ENCODE peak calls at places on chromosomes 5 and 9, in ten cellular contexts. One of them, this sample, is unnamed.

GRCh38 chr9:129776566-129776937 is 23.7 kb upstream of the PTGES start:
- DNase-seq in IMR-90: peak
- DNase-seq in H54: no peak
- DNase-seq in GM12878: no peak
- DNase-seq in HCT116: no peak
- DNase-seq in sigmoid colon: no peak
- DNase-seq in GM12891: no peak
- DNase-seq in tibial nerve: no peak
- DNase-seq in body of pancreas: no peak
- DNase-seq in ovary: no peak
- DNase-seq in this sample: no peak

GRCh38 chr9:27457445-27457844 is 66.6 kb upstream of the IFNK start:
- DNase-seq in H54: no peak
- DNase-seq in GM12878: no peak
- DNase-seq in IMR-90: no peak
- DNase-seq in ovary: peak
- DNase-seq in sigmoid colon: no peak
- DNase-seq in HCT116: no peak
- DNase-seq in tibial nerve: no peak
- DNase-seq in body of pancreas: peak
- DNase-seq in GM12891: no peak
- DNase-seq in this sample: peak

GRCh38 chr9:91154686-91155085 is 207.0 kb downstream of the AUH start:
- DNase-seq in HCT116: no peak
- DNase-seq in H54: no peak
- DNase-seq in IMR-90: no peak
- DNase-seq in GM12878: no peak
- DNase-seq in ovary: no peak
- DNase-seq in sigmoid colon: no peak
- DNase-seq in body of pancreas: no peak
- DNase-seq in tibial nerve: no peak
- DNase-seq in GM12891: no peak
- DNase-seq in this sample: no peak

GRCh38 chr5:16461782-16462181 is 3.8 kb downstream of the ZNF622 start:
- DNase-seq in sigmoid colon: no peak
- DNase-seq in tibial nerve: no peak
- DNase-seq in GM12891: no peak
- DNase-seq in ovary: no peak
- DNase-seq in H54: no peak
- DNase-seq in GM12878: no peak
- DNase-seq in body of pancreas: no peak
- DNase-seq in IMR-90: peak
- DNase-seq in HCT116: no peak
- DNase-seq in this sample: no peak

GRCh38 chr5:144742376-144742775 is 571.7 kb downstream of the KCTD16 start:
- DNase-seq in sigmoid colon: no peak
- DNase-seq in IMR-90: no peak
- DNase-seq in GM12878: no peak
- DNase-seq in ovary: no peak
- DNase-seq in GM12891: no peak
- DNase-seq in H54: no peak
- DNase-seq in body of pancreas: no peak
- DNase-seq in HCT116: no peak
- DNase-seq in tibial nerve: no peak
- DNase-seq in this sample: no peak

GRCh38 chr5:343461-344401 is 22.2 kb downstream of the AHRR start:
- DNase-seq in HCT116: peak
- DNase-seq in GM12878: no peak
- DNase-seq in sigmoid colon: no peak
- DNase-seq in H54: peak
- DNase-seq in IMR-90: peak
- DNase-seq in ovary: peak
- DNase-seq in GM12891: peak
- DNase-seq in tibial nerve: no peak
- DNase-seq in body of pancreas: peak
- DNase-seq in this sample: no peak

GRCh38 chr5:169265888-169266287 is 35.1 kb downstream of the SLIT3 start:
- DNase-seq in ovary: no peak
- DNase-seq in IMR-90: peak
- DNase-seq in GM12878: no peak
- DNase-seq in HCT116: no peak
- DNase-seq in body of pancreas: no peak
- DNase-seq in tibial nerve: no peak
- DNase-seq in sigmoid colon: no peak
- DNase-seq in GM12891: no peak
- DNase-seq in H54: peak
- DNase-seq in this sample: no peak

GRCh38 chr5:175822225-175822624 is 49.2 kb upstream of the CPLX2 start:
- DNase-seq in sigmoid colon: no peak
- DNase-seq in ovary: no peak
- DNase-seq in HCT116: peak
- DNase-seq in IMR-90: no peak
- DNase-seq in H54: peak
- DNase-seq in body of pancreas: no peak
- DNase-seq in tibial nerve: no peak
- DNase-seq in GM12891: no peak
- DNase-seq in GM12878: no peak
- DNase-seq in this sample: no peak

GRCh38 chr5:43020294-43020711 is 19.8 kb downstream of the ANXA2R start:
- DNase-seq in IMR-90: peak
- DNase-seq in GM12891: no peak
- DNase-seq in H54: no peak
- DNase-seq in HCT116: no peak
- DNase-seq in tibial nerve: no peak
- DNase-seq in ovary: no peak
- DNase-seq in sigmoid colon: no peak
- DNase-seq in GM12878: no peak
- DNase-seq in body of pancreas: no peak
- DNase-seq in this sample: peak

GRCh38 chr9:93452710-93453046 is 703 bp downstream of the FAM120AOS start:
- DNase-seq in GM12891: no peak
- DNase-seq in sigmoid colon: no peak
- DNase-seq in GM12878: no peak
- DNase-seq in HCT116: no peak
- DNase-seq in tibial nerve: no peak
- DNase-seq in ovary: peak
- DNase-seq in H54: no peak
- DNase-seq in IMR-90: no peak
- DNase-seq in body of pancreas: peak
- DNase-seq in this sample: peak

GRCh38 chr9:89773170-89773569 is 168.4 kb downstream of the GADD45G start:
- DNase-seq in GM12878: no peak
- DNase-seq in tibial nerve: no peak
- DNase-seq in IMR-90: no peak
- DNase-seq in sigmoid colon: no peak
- DNase-seq in body of pancreas: no peak
- DNase-seq in H54: no peak
- DNase-seq in GM12891: no peak
- DNase-seq in ovary: no peak
- DNase-seq in HCT116: no peak
- DNase-seq in this sample: no peak

GRCh38 chr5:174140452-174140851 is 94.9 kb downstream of the NSG2 start:
- DNase-seq in GM12891: no peak
- DNase-seq in ovary: no peak
- DNase-seq in GM12878: no peak
- DNase-seq in body of pancreas: no peak
- DNase-seq in HCT116: no peak
- DNase-seq in IMR-90: no peak
- DNase-seq in sigmoid colon: no peak
- DNase-seq in H54: no peak
- DNase-seq in tibial nerve: no peak
- DNase-seq in this sample: no peak

GRCh38 chr5:77778881-77779438 is 2.8 kb upstream of the TBCA start:
- DNase-seq in body of pancreas: no peak
- DNase-seq in GM12878: no peak
- DNase-seq in GM12891: no peak
- DNase-seq in H54: no peak
- DNase-seq in HCT116: no peak
- DNase-seq in ovary: no peak
- DNase-seq in tibial nerve: no peak
- DNase-seq in sigmoid colon: no peak
- DNase-seq in IMR-90: no peak
- DNase-seq in this sample: no peak

GRCh38 chr5:24245821-24246220 is 399.0 kb downstream of the CDH10 start:
- DNase-seq in ovary: no peak
- DNase-seq in body of pancreas: no peak
- DNase-seq in GM12878: no peak
- DNase-seq in IMR-90: no peak
- DNase-seq in sigmoid colon: no peak
- DNase-seq in H54: no peak
- DNase-seq in tibial nerve: no peak
- DNase-seq in GM12891: no peak
- DNase-seq in HCT116: no peak
- DNase-seq in this sample: no peak

GRCh38 chr5:93010626-93011025 is 570.4 kb downstream of the NR2F1-AS1 start:
- DNase-seq in HCT116: no peak
- DNase-seq in tibial nerve: no peak
- DNase-seq in sigmoid colon: no peak
- DNase-seq in ovary: no peak
- DNase-seq in GM12878: no peak
- DNase-seq in GM12891: no peak
- DNase-seq in body of pancreas: no peak
- DNase-seq in IMR-90: no peak
- DNase-seq in H54: no peak
- DNase-seq in this sample: no peak

GRCh38 chr9:4555251-4555650 is 65.0 kb downstream of the SLC1A1 start:
- DNase-seq in HCT116: peak
- DNase-seq in body of pancreas: no peak
- DNase-seq in tibial nerve: no peak
- DNase-seq in sigmoid colon: no peak
- DNase-seq in GM12891: no peak
- DNase-seq in ovary: no peak
- DNase-seq in IMR-90: peak
- DNase-seq in H54: no peak
- DNase-seq in GM12878: no peak
- DNase-seq in this sample: no peak

GRCh38 chr5:75588666-75589065 is 22.6 kb upstream of the ANKDD1B start:
- DNase-seq in body of pancreas: no peak
- DNase-seq in tibial nerve: no peak
- DNase-seq in H54: no peak
- DNase-seq in GM12878: no peak
- DNase-seq in GM12891: no peak
- DNase-seq in HCT116: no peak
- DNase-seq in ovary: no peak
- DNase-seq in sigmoid colon: no peak
- DNase-seq in IMR-90: no peak
- DNase-seq in this sample: no peak

GRCh38 chr5:133287500-133287899 is 235.7 kb downstream of the HSPA4 start:
- DNase-seq in ovary: no peak
- DNase-seq in HCT116: peak
- DNase-seq in sigmoid colon: no peak
- DNase-seq in IMR-90: peak
- DNase-seq in tibial nerve: peak
- DNase-seq in GM12891: no peak
- DNase-seq in H54: no peak
- DNase-seq in body of pancreas: peak
- DNase-seq in GM12878: no peak
- DNase-seq in this sample: no peak

DNA sequence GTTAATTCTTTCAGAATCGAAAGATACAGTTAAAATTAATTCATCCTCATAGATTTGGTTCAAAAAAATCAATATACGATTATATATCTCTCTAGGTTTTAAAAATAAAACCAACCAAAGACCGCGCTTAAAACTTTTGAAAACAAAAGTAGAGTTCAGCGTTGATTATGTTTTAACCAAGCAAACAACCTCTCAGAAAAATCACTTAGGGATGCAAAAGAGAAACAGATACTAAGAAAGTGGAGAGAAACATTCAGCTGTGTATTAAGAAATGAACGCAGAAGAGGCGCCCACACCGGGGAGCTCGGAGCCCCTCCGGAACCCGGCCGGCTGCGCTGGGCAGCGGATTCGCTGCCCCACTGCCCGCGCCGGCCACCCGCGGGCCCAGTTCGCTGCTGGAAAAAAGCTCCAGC is 1.4 kb downstream of the PITX1 start:
- DNase-seq in GM12891: no peak
- DNase-seq in tibial nerve: no peak
- DNase-seq in GM12878: no peak
- DNase-seq in H54: no peak
- DNase-seq in body of pancreas: no peak
- DNase-seq in IMR-90: no peak
- DNase-seq in HCT116: no peak
- DNase-seq in ovary: no peak
- DNase-seq in sigmoid colon: no peak
- DNase-seq in this sample: no peak
- TF ChIP-seq POLR2A in GM12891: no peak
- TF ChIP-seq POLR2A in tibial nerve: no peak
- TF ChIP-seq POLR2A in GM12878: no peak
- TF ChIP-seq POLR2A in H54: no peak
- TF ChIP-seq POLR2A in body of pancreas: no peak
- TF ChIP-seq POLR2A in IMR-90: no peak
- TF ChIP-seq POLR2A in HCT116: no peak
- TF ChIP-seq POLR2A in ovary: no peak
- TF ChIP-seq POLR2A in sigmoid colon: no peak
- TF ChIP-seq POLR2A in this sample: no peak

DNA sequence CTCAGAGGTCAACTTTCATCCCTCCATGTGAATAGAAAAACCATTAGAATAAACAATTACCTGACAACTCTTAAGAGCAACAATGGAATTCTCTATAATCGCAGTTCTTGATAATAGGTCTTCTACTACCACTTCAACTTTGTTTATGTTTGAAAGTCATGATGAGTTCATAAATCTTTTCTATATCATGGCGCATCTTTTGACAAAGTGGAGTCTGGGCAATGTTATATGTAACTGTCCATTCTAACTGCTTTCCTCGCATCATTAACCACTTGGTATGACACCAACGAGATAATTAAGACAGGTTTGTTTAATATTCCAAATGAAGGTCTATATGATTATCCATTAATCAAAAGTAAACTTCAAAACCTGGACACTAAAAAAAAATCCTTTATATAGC is 272.0 kb downstream of the DENND1A start:
- DNase-seq in ovary: no peak
- DNase-seq in HCT116: no peak
- DNase-seq in GM12891: no peak
- DNase-seq in GM12878: no peak
- DNase-seq in IMR-90: no peak
- DNase-seq in H54: no peak
- DNase-seq in tibial nerve: no peak
- DNase-seq in sigmoid colon: no peak
- DNase-seq in body of pancreas: no peak
- DNase-seq in this sample: no peak
- TF ChIP-seq POLR2A in ovary: no peak
- TF ChIP-seq POLR2A in HCT116: no peak
- TF ChIP-seq POLR2A in GM12891: no peak
- TF ChIP-seq POLR2A in GM12878: no peak
- TF ChIP-seq POLR2A in IMR-90: no peak
- TF ChIP-seq POLR2A in H54: no peak
- TF ChIP-seq POLR2A in tibial nerve: no peak
- TF ChIP-seq POLR2A in sigmoid colon: no peak
- TF ChIP-seq POLR2A in body of pancreas: no peak
- TF ChIP-seq POLR2A in this sample: no peak

GRCh38 chr9:36276840-36277239 is 18.6 kb upstream of the GNE start:
- DNase-seq in body of pancreas: peak
- DNase-seq in IMR-90: peak
- DNase-seq in sigmoid colon: no peak
- DNase-seq in HCT116: no peak
- DNase-seq in H54: peak
- DNase-seq in ovary: peak
- DNase-seq in GM12891: no peak
- DNase-seq in GM12878: no peak
- DNase-seq in tibial nerve: no peak
- DNase-seq in this sample: no peak
- TF ChIP-seq POLR2A in body of pancreas: no peak
- TF ChIP-seq POLR2A in IMR-90: no peak
- TF ChIP-seq POLR2A in sigmoid colon: no peak
- TF ChIP-seq POLR2A in HCT116: no peak
- TF ChIP-seq POLR2A in H54: no peak
- TF ChIP-seq POLR2A in ovary: no peak
- TF ChIP-seq POLR2A in GM12891: no peak
- TF ChIP-seq POLR2A in GM12878: no peak
- TF ChIP-seq POLR2A in tibial nerve: no peak
- TF ChIP-seq POLR2A in this sample: no peak

GRCh38 chr9:22041329-22041728 is 32.2 kb upstream of the CDKN2B start:
- DNase-seq in H54: no peak
- DNase-seq in sigmoid colon: no peak
- DNase-seq in IMR-90: no peak
- DNase-seq in body of pancreas: no peak
- DNase-seq in HCT116: no peak
- DNase-seq in ovary: no peak
- DNase-seq in GM12891: no peak
- DNase-seq in tibial nerve: no peak
- DNase-seq in GM12878: no peak
- DNase-seq in this sample: no peak
- TF ChIP-seq POLR2A in H54: no peak
- TF ChIP-seq POLR2A in sigmoid colon: no peak
- TF ChIP-seq POLR2A in IMR-90: no peak
- TF ChIP-seq POLR2A in body of pancreas: no peak
- TF ChIP-seq POLR2A in HCT116: no peak
- TF ChIP-seq POLR2A in ovary: no peak
- TF ChIP-seq POLR2A in GM12891: no peak
- TF ChIP-seq POLR2A in tibial nerve: no peak
- TF ChIP-seq POLR2A in GM12878: no peak
- TF ChIP-seq POLR2A in this sample: no peak